ENCODE peak calls at places on chromosomes 5 and 9, in eight cellular contexts. G is adrenal gland, W is H7, Q is stomach, Z is uterus, S is lower lobe of right lung, H is RWPE2, V is PC-3. T is an unnamed sample.

GRCh38 chr5:125049721-125050357 is 303.4 kb upstream of the ZNF608 start:
- DNase-seq in H (no peak), W (no peak), Q (no peak), Z (peak; percentile 51), S (no peak), G (no peak), V (peak; percentile 74), T (peak; percentile 25)

GRCh38 chr9:10910779-10911178 is 298.0 kb upstream of the PTPRD start:
- DNase-seq in Z (no peak), Q (no peak), H (no peak), S (no peak), G (no peak), W (no peak), V (no peak), T (no peak)

GRCh38 chr9:72911816-72912215 is 41.0 kb downstream of the ALDH1A1 start:
- DNase-seq in S (no peak), Z (no peak), W (no peak), Q (no peak), G (no peak), H (no peak), V (no peak), T (no peak)

GRCh38 chr5:59709346-59709821 is 184.1 kb downstream of the PDE4D start:
- DNase-seq in Z (no peak), H (no peak), S (no peak), W (peak; percentile 6), Q (no peak), G (no peak), V (no peak), T (peak; percentile 4)

GRCh38 chr5:118603278-118603677 is 385.1 kb downstream of the DTWD2 start:
- DNase-seq in Q (no peak), G (no peak), W (no peak), H (no peak), Z (no peak), V (no peak), S (no peak), T (no peak)

GRCh38 chr9:85163415-85163814 is 493.9 kb downstream of the NTRK2 start:
- DNase-seq in Q (no peak), S (no peak), G (no peak), W (no peak), H (no peak), V (no peak), Z (no peak), T (no peak)

GRCh38 chr9:38144421-38144820 is 75.4 kb upstream of the SHB start:
- DNase-seq in V (peak; percentile 8), G (no peak), Q (no peak), Z (no peak), S (no peak), W (no peak), H (no peak), T (peak; percentile 12)

GRCh38 chr5:110768138-110768845 is 29.5 kb downstream of the SLC25A46 start:
- DNase-seq in Q (no peak), S (no peak), Z (no peak), W (no peak), H (no peak), V (no peak), G (no peak), T (peak; percentile 80)

GRCh38 chr9:137240321-137240840 is 706 bp upstream of the TUBB4B start:
- DNase-seq in G (peak; percentile 81), Q (peak; percentile 74), H (no peak), V (peak; percentile 57), W (no peak), S (peak; percentile 90), Z (peak; percentile 75), T (peak; percentile 91)

GRCh38 chr9:17003576-17004240 is 131.1 kb upstream of the CNTLN start:
- DNase-seq in H (no peak), V (peak; percentile 49), G (no peak), W (no peak), Z (no peak), S (no peak), Q (no peak), T (peak; percentile 78)

GRCh38 chr5:131242728-131243255 is 21.1 kb upstream of the CDC42SE2 start:
- DNase-seq in Q (no peak), Z (no peak), W (no peak), G (no peak), H (no peak), V (peak; percentile 74), S (no peak), T (peak; percentile 68)

DNA sequence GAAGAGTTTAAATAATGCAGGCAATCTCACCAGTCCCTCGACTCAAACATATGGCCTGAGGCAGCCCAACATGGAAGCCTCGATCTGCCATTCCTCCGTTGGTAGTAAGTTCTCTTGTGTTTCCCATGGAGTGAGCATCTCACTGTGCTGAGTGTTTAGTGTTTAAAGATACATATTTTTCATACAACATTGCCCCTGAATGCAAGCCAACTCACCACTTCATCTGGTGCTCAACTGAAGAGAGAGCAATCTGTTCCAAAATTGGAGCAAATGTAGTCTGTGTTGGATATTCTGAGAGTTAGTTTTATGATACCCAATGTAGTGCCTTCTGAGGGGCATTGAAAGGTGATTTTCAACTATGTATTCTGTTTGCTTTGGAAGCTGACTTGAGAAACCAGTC is 171.6 kb upstream of the ATP10B start:
- DNase-seq in H (no peak), Z (no peak), V (no peak), G (no peak), W (no peak), S (no peak), Q (no peak), T (no peak)
- H3K27me3 ChIP-seq in H (no peaks in the 10 kb centered on the region), Z (no peaks in the 10 kb centered on the region), V (no peaks in the 10 kb centered on the region), G (no peaks in the 10 kb centered on the region), W (no peaks in the 10 kb centered on the region), S (no peaks in the 10 kb centered on the region), Q (no peaks in the 10 kb centered on the region), T (no peaks in the 10 kb centered on the region)

DNA sequence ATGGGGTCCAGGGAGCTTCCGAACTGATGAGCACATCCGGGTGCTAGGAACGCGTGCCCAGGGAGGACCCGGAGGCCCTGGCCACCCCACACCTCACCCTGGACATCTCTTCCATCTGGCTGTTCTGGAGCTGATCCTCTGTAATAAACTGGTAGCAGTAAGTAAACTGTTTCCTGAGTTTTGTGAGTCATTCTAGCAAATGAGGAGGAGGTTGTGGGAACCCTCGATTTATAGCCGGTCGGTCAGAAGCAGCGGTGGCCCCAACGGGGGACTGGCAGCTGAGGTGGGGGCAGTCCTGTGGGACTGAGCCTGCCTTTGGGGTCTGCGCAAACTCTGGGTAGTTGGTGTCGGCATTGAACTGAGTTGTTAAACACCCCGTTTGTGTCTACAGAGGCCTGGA is 15.4 kb upstream of the UBAC1 start:
- DNase-seq in V (no peak), S (no peak), Z (no peak), W (no peak), H (no peak), Q (no peak), G (no peak), T (no peak)
- H3K27me3 ChIP-seq in V (no peaks in the 10 kb centered on the region), S (peaks cover 20% of the 10 kb centered on the region), Z (no peaks in the 10 kb centered on the region), W (no peaks in the 10 kb centered on the region), H (peaks cover 5% of the 10 kb centered on the region), Q (peaks cover 73% of the 10 kb centered on the region), G (no peaks in the 10 kb centered on the region), T (peaks cover 39% of the 10 kb centered on the region)

GRCh38 chr5:88143693-88144218 is 124.9 kb downstream of the TMEM161B start:
- DNase-seq in H (no peak), S (peak; percentile 35), V (no peak), Z (no peak), W (peak; percentile 16), Q (no peak), G (no peak), T (no peak)
- H3K27me3 ChIP-seq in H (peaks cover 95% of the 10 kb centered on the region), S (peaks cover 30% of the 10 kb centered on the region), V (no peaks in the 10 kb centered on the region), Z (no peaks in the 10 kb centered on the region), W (peaks cover 53% of the 10 kb centered on the region), Q (peaks cover 76% of the 10 kb centered on the region), G (no peaks in the 10 kb centered on the region), T (peaks cover 62% of the 10 kb centered on the region)

GRCh38 chr9:132514011-132514744 is 68.2 kb upstream of the BARHL1 start:
- DNase-seq in G (no peak), W (no peak), V (no peak), Z (no peak), S (peak; percentile 19), H (no peak), Q (no peak), T (no peak)
- H3K27me3 ChIP-seq in G (peaks cover 6% of the 10 kb centered on the region), W (no peaks in the 10 kb centered on the region), V (peaks cover 14% of the 10 kb centered on the region), Z (no peaks in the 10 kb centered on the region), S (peaks cover 36% of the 10 kb centered on the region), H (peaks cover 8% of the 10 kb centered on the region), Q (peaks cover 74% of the 10 kb centered on the region), T (peaks cover 67% of the 10 kb centered on the region)

DNA sequence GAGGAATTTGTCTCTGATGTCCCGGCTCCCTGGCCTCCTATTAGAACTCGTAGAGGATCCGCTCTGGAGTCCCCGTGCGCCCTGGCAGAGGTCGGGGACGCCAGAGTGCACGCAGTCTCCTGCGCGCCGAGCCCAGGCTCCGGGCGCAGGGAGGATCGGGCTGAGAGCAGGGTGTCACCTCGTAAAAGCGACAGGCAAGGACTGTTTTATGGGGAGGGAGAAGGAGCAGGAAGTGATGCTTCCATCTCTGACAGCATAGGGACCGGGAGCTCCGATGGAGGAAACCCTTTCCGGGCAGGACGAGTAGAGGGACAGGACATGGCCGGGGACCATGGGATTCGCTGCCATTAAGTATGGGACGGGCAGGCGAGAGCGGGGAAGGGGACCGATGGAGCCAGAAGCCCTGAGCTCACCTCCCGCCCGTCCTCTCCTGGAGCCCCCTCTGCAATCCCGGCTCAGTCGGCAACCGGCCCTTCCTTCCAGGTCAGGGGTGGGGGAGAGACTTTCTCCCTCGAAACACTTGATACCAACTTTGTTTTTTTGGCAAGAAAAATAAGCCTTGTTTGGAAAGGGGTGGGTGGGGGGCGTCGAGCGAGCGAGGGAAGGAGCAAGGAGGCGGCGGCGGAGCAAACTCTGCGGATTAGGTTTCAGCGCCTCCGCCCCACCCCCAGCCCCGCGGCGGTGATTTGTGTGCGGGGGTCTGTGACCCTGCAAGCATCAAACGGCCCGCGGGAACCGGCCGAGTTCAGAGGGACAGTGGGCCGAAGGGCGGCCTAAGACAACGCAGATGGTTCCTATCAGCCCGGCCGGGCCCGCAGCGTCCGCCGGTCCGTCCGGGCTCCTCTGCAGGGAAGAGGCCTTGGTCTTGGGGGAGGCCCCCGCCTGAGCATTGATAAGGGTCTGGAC is 12.6 kb downstream of the LMX1B start:
- DNase-seq in W (peak; percentile 85), H (no peak), Z (no peak), G (no peak), Q (no peak), V (no peak), S (no peak), T (no peak)
- H3K27me3 ChIP-seq in W (peaks cover 95% of the 10 kb centered on the region), H (peaks cover 84% of the 10 kb centered on the region), Z (peaks cover 58% of the 10 kb centered on the region), G (peaks cover 86% of the 10 kb centered on the region), Q (peaks cover 100% of the 10 kb centered on the region), V (peaks cover 28% of the 10 kb centered on the region), S (peaks cover 98% of the 10 kb centered on the region), T (peaks cover 79% of the 10 kb centered on the region)

DNA sequence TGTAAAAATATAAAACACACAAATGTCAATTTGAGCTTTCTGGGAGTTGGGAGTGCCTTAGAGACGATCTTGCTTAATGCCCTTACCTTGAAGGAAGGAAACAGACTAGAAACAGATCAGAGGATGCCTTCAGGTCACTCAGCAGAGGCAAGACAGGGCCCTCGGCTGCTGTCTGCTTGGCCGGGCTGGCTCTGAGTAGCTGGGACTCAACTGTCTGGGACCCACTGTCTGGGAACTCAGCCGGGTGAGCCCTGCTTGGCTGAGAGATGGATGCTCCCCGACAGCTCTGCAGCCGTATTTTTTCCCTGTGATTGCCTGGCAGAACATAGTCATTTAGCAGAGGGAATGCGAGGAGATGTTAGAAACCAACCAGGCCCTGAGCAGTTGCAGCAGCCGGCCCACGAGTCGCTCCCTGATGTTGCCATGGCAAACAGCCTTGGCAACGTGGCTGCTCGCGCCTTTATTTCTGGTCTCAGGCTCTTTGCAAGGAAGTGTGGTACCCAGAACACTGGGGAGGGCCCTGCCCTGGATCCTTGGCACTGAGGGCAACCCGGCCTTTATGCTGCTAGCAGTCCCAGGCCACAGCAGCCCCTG is 10.9 kb downstream of the PPARGC1B start:
- DNase-seq in W (no peak), H (no peak), V (no peak), S (no peak), Z (no peak), Q (no peak), G (peak; percentile 78), T (no peak)
- H3K27me3 ChIP-seq in W (no peaks in the 10 kb centered on the region), H (no peaks in the 10 kb centered on the region), V (no peaks in the 10 kb centered on the region), S (no peaks in the 10 kb centered on the region), Z (no peaks in the 10 kb centered on the region), Q (no peaks in the 10 kb centered on the region), G (no peaks in the 10 kb centered on the region), T (no peaks in the 10 kb centered on the region)

GRCh38 chr9:135588886-135589595 is 27.5 kb downstream of the PAEP start:
- DNase-seq in Z (no peak), Q (peak; percentile 21), G (peak; percentile 42), S (no peak), W (peak; percentile 42), H (peak; percentile 43), V (no peak), T (no peak)
- H3K27me3 ChIP-seq in Z (no peaks in the 10 kb centered on the region), Q (peaks cover 70% of the 10 kb centered on the region), G (no peaks in the 10 kb centered on the region), S (peaks cover 6% of the 10 kb centered on the region), W (no peaks in the 10 kb centered on the region), H (peaks cover 4% of the 10 kb centered on the region), V (peaks cover 9% of the 10 kb centered on the region), T (peaks cover 17% of the 10 kb centered on the region)

T was measured in adipocyte.